ENCODE peak calls at places on chromosomes 6 and 20, in nine cellular contexts. One of them, this sample, is unnamed.
A peak's percentile ranks its signal among the peaks of the same experiment; 100 is the strongest.

GRCh38 chr6:26158581-26159416 is 71.6 kb downstream of the HFE start:
- DNase-seq in right cardiac atrium: peak; percentile 60
- DNase-seq in tibial artery: peak; percentile 78
- DNase-seq in transverse colon: peak; percentile 87
- DNase-seq in HAP-1: peak; percentile 73
- DNase-seq in psoas muscle: peak; percentile 69
- DNase-seq in hepatocyte: peak; percentile 66
- DNase-seq in Caco-2: peak; percentile 50
- DNase-seq in cardiac muscle cell: peak; percentile 60
- DNase-seq in this sample: peak; percentile 85

GRCh38 chr20:57392512-57393271 is 1.5 kb downstream of the RBM38 start:
- DNase-seq in right cardiac atrium: peak; percentile 59
- DNase-seq in psoas muscle: peak; percentile 78
- DNase-seq in cardiac muscle cell: no peak
- DNase-seq in transverse colon: peak; percentile 77
- DNase-seq in Caco-2: no peak
- DNase-seq in HAP-1: peak; percentile 28
- DNase-seq in tibial artery: no peak
- DNase-seq in hepatocyte: no peak
- DNase-seq in this sample: peak; percentile 69

GRCh38 chr6:37615564-37616340 is 81.9 kb downstream of the MDGA1 start:
- DNase-seq in psoas muscle: no peak
- DNase-seq in hepatocyte: no peak
- DNase-seq in HAP-1: no peak
- DNase-seq in transverse colon: no peak
- DNase-seq in right cardiac atrium: no peak
- DNase-seq in Caco-2: no peak
- DNase-seq in tibial artery: no peak
- DNase-seq in cardiac muscle cell: peak; percentile 46
- DNase-seq in this sample: no peak

GRCh38 chr20:4987130-4987529 is 14.2 kb downstream of the SLC23A2 start:
- DNase-seq in right cardiac atrium: no peak
- DNase-seq in tibial artery: no peak
- DNase-seq in cardiac muscle cell: no peak
- DNase-seq in Caco-2: no peak
- DNase-seq in HAP-1: no peak
- DNase-seq in transverse colon: no peak
- DNase-seq in psoas muscle: no peak
- DNase-seq in hepatocyte: no peak
- DNase-seq in this sample: no peak

GRCh38 chr6:44224154-44224977 is 971 bp downstream of the SLC29A1 start:
- DNase-seq in tibial artery: no peak
- DNase-seq in hepatocyte: no peak
- DNase-seq in cardiac muscle cell: peak; percentile 16
- DNase-seq in HAP-1: peak; percentile 70
- DNase-seq in right cardiac atrium: no peak
- DNase-seq in psoas muscle: no peak
- DNase-seq in transverse colon: no peak
- DNase-seq in Caco-2: peak; percentile 29
- DNase-seq in this sample: no peak

GRCh38 chr20:50709574-50709973 is 18.2 kb upstream of the RIPOR3 start:
- DNase-seq in psoas muscle: no peak
- DNase-seq in cardiac muscle cell: peak; percentile 22
- DNase-seq in transverse colon: no peak
- DNase-seq in hepatocyte: no peak
- DNase-seq in Caco-2: no peak
- DNase-seq in HAP-1: no peak
- DNase-seq in right cardiac atrium: no peak
- DNase-seq in tibial artery: no peak
- DNase-seq in this sample: no peak

GRCh38 chr20:973785-974194 is 28.3 kb downstream of the RSPO4 start:
- DNase-seq in hepatocyte: peak; percentile 62
- DNase-seq in psoas muscle: no peak
- DNase-seq in HAP-1: peak; percentile 42
- DNase-seq in right cardiac atrium: no peak
- DNase-seq in Caco-2: peak; percentile 43
- DNase-seq in cardiac muscle cell: peak; percentile 72
- DNase-seq in tibial artery: no peak
- DNase-seq in transverse colon: peak; percentile 12
- DNase-seq in this sample: peak; percentile 41

GRCh38 chr20:50491926-50492634 is 18.1 kb upstream of the PTPN1 start:
- DNase-seq in HAP-1: no peak
- DNase-seq in right cardiac atrium: peak; percentile 41
- DNase-seq in hepatocyte: no peak
- DNase-seq in cardiac muscle cell: peak; percentile 85
- DNase-seq in transverse colon: peak; percentile 79
- DNase-seq in Caco-2: no peak
- DNase-seq in tibial artery: peak; percentile 28
- DNase-seq in psoas muscle: no peak
- DNase-seq in this sample: no peak

GRCh38 chr6:16045238-16045637 is 83.6 kb upstream of the MYLIP start:
- DNase-seq in transverse colon: no peak
- DNase-seq in HAP-1: no peak
- DNase-seq in hepatocyte: no peak
- DNase-seq in tibial artery: no peak
- DNase-seq in right cardiac atrium: no peak
- DNase-seq in Caco-2: no peak
- DNase-seq in cardiac muscle cell: no peak
- DNase-seq in psoas muscle: no peak
- DNase-seq in this sample: no peak

GRCh38 chr6:100353276-100354015 is 111.3 kb downstream of the SIM1 start:
- DNase-seq in cardiac muscle cell: peak; percentile 79
- DNase-seq in right cardiac atrium: no peak
- DNase-seq in HAP-1: peak; percentile 43
- DNase-seq in Caco-2: no peak
- DNase-seq in psoas muscle: no peak
- DNase-seq in transverse colon: no peak
- DNase-seq in tibial artery: no peak
- DNase-seq in hepatocyte: no peak
- DNase-seq in this sample: no peak

GRCh38 chr6:21639316-21639715 is 45.8 kb downstream of the SOX4 start:
- DNase-seq in transverse colon: no peak
- DNase-seq in psoas muscle: no peak
- DNase-seq in Caco-2: no peak
- DNase-seq in tibial artery: no peak
- DNase-seq in hepatocyte: no peak
- DNase-seq in cardiac muscle cell: peak; percentile 69
- DNase-seq in right cardiac atrium: no peak
- DNase-seq in HAP-1: no peak
- DNase-seq in this sample: no peak

GRCh38 chr6:16982827-16983226 is 119.0 kb upstream of the STMND1 start:
- DNase-seq in psoas muscle: no peak
- DNase-seq in transverse colon: no peak
- DNase-seq in cardiac muscle cell: peak; percentile 70
- DNase-seq in hepatocyte: no peak
- DNase-seq in tibial artery: no peak
- DNase-seq in right cardiac atrium: no peak
- DNase-seq in Caco-2: no peak
- DNase-seq in HAP-1: no peak
- DNase-seq in this sample: no peak

GRCh38 chr6:7108196-7108963 is 619 bp downstream of the RREB1 start:
- DNase-seq in tibial artery: peak; percentile 84
- DNase-seq in right cardiac atrium: peak; percentile 69
- DNase-seq in HAP-1: peak; percentile 68
- DNase-seq in psoas muscle: peak; percentile 82
- DNase-seq in hepatocyte: peak; percentile 72
- DNase-seq in transverse colon: peak; percentile 61
- DNase-seq in Caco-2: peak; percentile 62
- DNase-seq in cardiac muscle cell: peak; percentile 69
- DNase-seq in this sample: peak; percentile 69

GRCh38 chr6:42315220-42315990 is 97.7 kb upstream of the MRPS10 start:
- DNase-seq in HAP-1: no peak
- DNase-seq in hepatocyte: no peak
- DNase-seq in tibial artery: no peak
- DNase-seq in Caco-2: no peak
- DNase-seq in psoas muscle: no peak
- DNase-seq in cardiac muscle cell: no peak
- DNase-seq in transverse colon: no peak
- DNase-seq in right cardiac atrium: no peak
- DNase-seq in this sample: no peak

GRCh38 chr6:169251822-169252804 is 1.5 kb downstream of the THBS2 start:
- DNase-seq in HAP-1: peak; percentile 27
- DNase-seq in tibial artery: peak; percentile 39
- DNase-seq in transverse colon: no peak
- DNase-seq in Caco-2: no peak
- DNase-seq in hepatocyte: no peak
- DNase-seq in psoas muscle: no peak
- DNase-seq in right cardiac atrium: no peak
- DNase-seq in cardiac muscle cell: no peak
- DNase-seq in this sample: no peak

GRCh38 chr6:13488015-13488895 is 855 bp upstream of the GFOD1 start:
- DNase-seq in transverse colon: peak; percentile 59
- DNase-seq in Caco-2: peak; percentile 20
- DNase-seq in right cardiac atrium: peak; percentile 71
- DNase-seq in HAP-1: no peak
- DNase-seq in psoas muscle: peak; percentile 78
- DNase-seq in tibial artery: peak; percentile 80
- DNase-seq in hepatocyte: peak; percentile 40
- DNase-seq in cardiac muscle cell: peak; percentile 72
- DNase-seq in this sample: peak; percentile 85

GRCh38 chr6:105322499-105323231 is 80.2 kb downstream of the PREP start:
- DNase-seq in cardiac muscle cell: no peak
- DNase-seq in HAP-1: no peak
- DNase-seq in psoas muscle: no peak
- DNase-seq in transverse colon: no peak
- DNase-seq in Caco-2: no peak
- DNase-seq in tibial artery: no peak
- DNase-seq in hepatocyte: no peak
- DNase-seq in right cardiac atrium: no peak
- DNase-seq in this sample: no peak

GRCh38 chr6:5094327-5094726 is 9.2 kb downstream of the PPP1R3G start:
- DNase-seq in HAP-1: no peak
- DNase-seq in right cardiac atrium: no peak
- DNase-seq in psoas muscle: no peak
- DNase-seq in transverse colon: no peak
- DNase-seq in tibial artery: no peak
- DNase-seq in hepatocyte: no peak
- DNase-seq in cardiac muscle cell: peak; percentile 85
- DNase-seq in Caco-2: no peak
- DNase-seq in this sample: no peak

DNA sequence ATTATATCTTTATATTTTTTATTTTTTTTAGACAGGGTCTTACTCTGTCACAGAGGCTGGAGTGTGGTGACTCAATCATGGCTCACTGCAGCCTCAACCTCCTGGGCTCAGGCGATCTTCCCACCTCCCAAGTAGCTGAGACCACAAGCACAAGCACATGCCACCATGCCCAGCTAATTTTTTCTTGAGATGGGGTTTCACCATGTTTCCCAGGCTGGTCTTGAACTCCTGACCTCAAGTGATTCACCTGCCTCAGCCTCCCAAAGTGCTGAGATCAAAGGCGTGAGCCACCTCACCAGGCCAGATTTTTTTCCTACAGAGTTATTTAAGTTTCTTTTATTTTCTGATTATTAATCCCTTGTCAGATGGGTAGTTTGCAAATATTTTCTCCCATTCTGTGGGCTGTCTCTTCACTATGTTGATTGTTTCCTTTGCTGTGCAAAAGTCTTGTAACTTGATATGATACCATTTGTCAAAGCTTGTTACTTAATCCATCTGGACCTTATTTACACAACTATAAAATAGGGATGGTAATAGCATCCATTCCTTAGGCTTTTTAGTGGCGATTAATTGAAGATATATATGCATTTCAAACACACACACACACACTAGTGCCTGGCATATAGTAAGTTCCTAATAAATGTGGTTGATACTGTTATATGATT is 187.2 kb downstream of the BCAS1 start:
- DNase-seq in HAP-1: no peak
- DNase-seq in right cardiac atrium: no peak
- DNase-seq in psoas muscle: no peak
- DNase-seq in cardiac muscle cell: no peak
- DNase-seq in transverse colon: no peak
- DNase-seq in Caco-2: no peak
- DNase-seq in hepatocyte: no peak
- DNase-seq in tibial artery: no peak
- DNase-seq in this sample: no peak
- H3K4me1 ChIP-seq in HAP-1: peaks cover 20% of the 10 kb centered on the region
- H3K4me1 ChIP-seq in right cardiac atrium: no peaks in the 10 kb centered on the region
- H3K4me1 ChIP-seq in psoas muscle: no peaks in the 10 kb centered on the region
- H3K4me1 ChIP-seq in cardiac muscle cell: no peaks in the 10 kb centered on the region
- H3K4me1 ChIP-seq in transverse colon: peaks cover 7% of the 10 kb centered on the region
- H3K4me1 ChIP-seq in Caco-2: peaks cover 9% of the 10 kb centered on the region
- H3K4me1 ChIP-seq in hepatocyte: peaks cover 6% of the 10 kb centered on the region
- H3K4me1 ChIP-seq in tibial artery: no peaks in the 10 kb centered on the region
- H3K4me1 ChIP-seq in this sample: no peaks in the 10 kb centered on the region

GRCh38 chr20:36461600-36462439 is 79.5 kb upstream of the MYL9 start:
- DNase-seq in transverse colon: peak; percentile 60
- DNase-seq in Caco-2: peak; percentile 77
- DNase-seq in right cardiac atrium: peak; percentile 78
- DNase-seq in HAP-1: peak; percentile 78
- DNase-seq in cardiac muscle cell: peak; percentile 67
- DNase-seq in hepatocyte: peak; percentile 78
- DNase-seq in psoas muscle: peak; percentile 87
- DNase-seq in tibial artery: peak; percentile 86
- DNase-seq in this sample: peak; percentile 90
- H3K4me1 ChIP-seq in transverse colon: peaks cover 49% of the 10 kb centered on the region
- H3K4me1 ChIP-seq in Caco-2: peaks cover 54% of the 10 kb centered on the region
- H3K4me1 ChIP-seq in right cardiac atrium: peaks cover 24% of the 10 kb centered on the region
- H3K4me1 ChIP-seq in HAP-1: peaks cover 16% of the 10 kb centered on the region
- H3K4me1 ChIP-seq in cardiac muscle cell: peaks cover 6% of the 10 kb centered on the region
- H3K4me1 ChIP-seq in hepatocyte: peaks cover 45% of the 10 kb centered on the region
- H3K4me1 ChIP-seq in psoas muscle: peaks cover 43% of the 10 kb centered on the region
- H3K4me1 ChIP-seq in tibial artery: peaks cover 5% of the 10 kb centered on the region
- H3K4me1 ChIP-seq in this sample: peaks cover 24% of the 10 kb centered on the region

DNA sequence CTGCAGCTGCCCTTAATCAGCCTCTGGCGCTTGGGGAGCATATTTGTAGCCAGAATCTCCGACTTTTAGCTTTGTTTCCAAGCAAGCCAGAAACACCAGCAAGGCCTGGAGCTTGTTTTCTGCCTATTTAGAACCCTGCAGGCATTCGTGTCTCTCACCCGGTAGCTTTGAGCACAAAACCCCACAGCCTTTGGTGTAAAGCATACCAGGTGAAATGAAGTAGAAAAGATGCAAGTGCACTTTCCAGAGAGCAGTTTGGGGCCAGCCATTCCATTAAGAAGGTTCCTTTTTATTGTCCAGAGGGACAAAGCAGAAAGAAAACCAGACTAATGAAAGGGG is 736 bp downstream of the FAM217B start:
- DNase-seq in Caco-2: no peak
- DNase-seq in psoas muscle: no peak
- DNase-seq in transverse colon: no peak
- DNase-seq in cardiac muscle cell: no peak
- DNase-seq in hepatocyte: no peak
- DNase-seq in right cardiac atrium: no peak
- DNase-seq in tibial artery: no peak
- DNase-seq in HAP-1: no peak
- DNase-seq in this sample: no peak
- H3K4me1 ChIP-seq in Caco-2: peaks cover 13% of the 10 kb centered on the region
- H3K4me1 ChIP-seq in psoas muscle: peaks cover 63% of the 10 kb centered on the region
- H3K4me1 ChIP-seq in transverse colon: peaks cover 28% of the 10 kb centered on the region
- H3K4me1 ChIP-seq in cardiac muscle cell: peaks cover 43% of the 10 kb centered on the region
- H3K4me1 ChIP-seq in hepatocyte: peaks cover 32% of the 10 kb centered on the region
- H3K4me1 ChIP-seq in right cardiac atrium: peaks cover 5% of the 10 kb centered on the region
- H3K4me1 ChIP-seq in tibial artery: peaks cover 3% of the 10 kb centered on the region
- H3K4me1 ChIP-seq in HAP-1: peaks cover 40% of the 10 kb centered on the region
- H3K4me1 ChIP-seq in this sample: peaks cover 28% of the 10 kb centered on the region

DNA sequence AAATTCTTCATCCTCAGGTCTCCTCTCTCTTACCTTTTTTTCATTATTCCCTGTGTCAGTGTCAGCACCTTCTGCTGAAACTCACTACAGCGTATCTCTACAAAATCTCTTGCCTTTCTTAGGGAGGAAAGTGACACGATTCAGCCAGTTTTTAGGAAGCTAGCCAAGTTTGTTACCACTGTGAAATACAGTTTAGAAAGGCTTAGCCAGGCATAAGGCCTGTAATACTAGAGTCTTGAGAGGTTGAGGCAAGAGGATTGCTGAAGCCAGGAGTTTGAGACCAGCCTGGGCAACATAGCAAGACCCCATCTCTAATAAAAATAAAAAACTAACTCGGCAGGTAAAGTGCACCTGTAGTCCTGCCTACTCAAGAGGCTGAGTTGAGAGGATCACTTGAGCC is 16.7 kb downstream of the TAB2 start:
- DNase-seq in right cardiac atrium: no peak
- DNase-seq in psoas muscle: no peak
- DNase-seq in Caco-2: no peak
- DNase-seq in HAP-1: no peak
- DNase-seq in hepatocyte: no peak
- DNase-seq in cardiac muscle cell: peak; percentile 55
- DNase-seq in transverse colon: no peak
- DNase-seq in tibial artery: no peak
- DNase-seq in this sample: no peak
- H3K4me1 ChIP-seq in right cardiac atrium: peaks cover 5% of the 10 kb centered on the region
- H3K4me1 ChIP-seq in psoas muscle: peaks cover 88% of the 10 kb centered on the region
- H3K4me1 ChIP-seq in Caco-2: peaks cover 27% of the 10 kb centered on the region
- H3K4me1 ChIP-seq in HAP-1: peaks cover 57% of the 10 kb centered on the region
- H3K4me1 ChIP-seq in hepatocyte: peaks cover 60% of the 10 kb centered on the region
- H3K4me1 ChIP-seq in cardiac muscle cell: peaks cover 77% of the 10 kb centered on the region
- H3K4me1 ChIP-seq in transverse colon: peaks cover 68% of the 10 kb centered on the region
- H3K4me1 ChIP-seq in tibial artery: peaks cover 8% of the 10 kb centered on the region
- H3K4me1 ChIP-seq in this sample: peaks cover 41% of the 10 kb centered on the region